ENCODE peak calls at places on chromosomes 12 and 14, in six cellular contexts. One of them, this sample, is unnamed.

GRCh38 chr12:131540138-131540623 is 170.7 kb upstream of the SFSWAP start:
- DNase-seq in A549: no peak
- DNase-seq in neural progenitor cell: no peak
- DNase-seq in colonic mucosa: no peak
- DNase-seq in IMR-90: no peak
- DNase-seq in tibial artery: no peak
- DNase-seq in this sample: no peak

GRCh38 chr14:100649173-100649519 is 61.9 kb upstream of the BEGAIN start:
- DNase-seq in A549: peak; percentile 33
- DNase-seq in neural progenitor cell: no peak
- DNase-seq in colonic mucosa: no peak
- DNase-seq in IMR-90: peak; percentile 78
- DNase-seq in tibial artery: no peak
- DNase-seq in this sample: no peak

GRCh38 chr12:95611676-95612309 is 60.5 kb upstream of the USP44 start:
- DNase-seq in A549: peak; percentile 46
- DNase-seq in neural progenitor cell: no peak
- DNase-seq in colonic mucosa: no peak
- DNase-seq in IMR-90: peak; percentile 74
- DNase-seq in tibial artery: no peak
- DNase-seq in this sample: no peak

GRCh38 chr12:26231930-26232329 is 36.6 kb downstream of the SSPN start:
- DNase-seq in A549: no peak
- DNase-seq in neural progenitor cell: no peak
- DNase-seq in colonic mucosa: no peak
- DNase-seq in IMR-90: no peak
- DNase-seq in tibial artery: no peak
- DNase-seq in this sample: no peak

GRCh38 chr14:54669759-54670630 is 103.1 kb downstream of the SAMD4A start:
- DNase-seq in A549: no peak
- DNase-seq in neural progenitor cell: no peak
- DNase-seq in colonic mucosa: no peak
- DNase-seq in IMR-90: peak; percentile 85
- DNase-seq in tibial artery: no peak
- DNase-seq in this sample: peak; percentile 34

GRCh38 chr14:104392001-104392395 is 187.6 kb upstream of the C14orf180 start:
- DNase-seq in A549: no peak
- DNase-seq in neural progenitor cell: no peak
- DNase-seq in colonic mucosa: peak; percentile 7
- DNase-seq in IMR-90: no peak
- DNase-seq in tibial artery: no peak
- DNase-seq in this sample: peak; percentile 15

GRCh38 chr14:29616922-29617321 is 310.7 kb downstream of the PRKD1 start:
- DNase-seq in A549: no peak
- DNase-seq in neural progenitor cell: no peak
- DNase-seq in colonic mucosa: no peak
- DNase-seq in IMR-90: no peak
- DNase-seq in tibial artery: no peak
- DNase-seq in this sample: no peak

GRCh38 chr12:117022465-117022864 is 76.8 kb downstream of the TESC start:
- DNase-seq in A549: no peak
- DNase-seq in neural progenitor cell: no peak
- DNase-seq in colonic mucosa: no peak
- DNase-seq in IMR-90: no peak
- DNase-seq in tibial artery: no peak
- DNase-seq in this sample: no peak

DNA sequence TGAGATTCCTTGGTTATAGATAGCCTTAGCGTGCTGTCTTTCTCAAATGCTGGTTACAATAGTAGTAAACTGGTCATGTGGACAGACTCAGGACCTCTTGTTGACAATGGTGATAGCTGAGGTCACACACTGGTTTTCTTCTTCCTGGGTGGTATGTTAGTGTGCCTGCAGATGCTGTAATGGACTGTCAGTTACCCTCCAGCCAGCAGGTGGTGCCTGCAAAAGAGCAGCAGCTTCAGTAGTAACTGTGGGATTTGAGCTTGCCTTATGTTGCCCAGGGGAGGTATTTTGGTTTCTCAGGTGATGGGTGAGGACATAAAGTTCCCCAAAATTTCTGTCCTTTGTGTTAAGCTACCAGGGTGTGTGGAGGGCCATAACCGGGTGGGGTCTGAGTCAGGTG is 33.7 kb upstream of the SCAF11 start:
- DNase-seq in A549: peak; percentile 4
- DNase-seq in neural progenitor cell: no peak
- DNase-seq in colonic mucosa: no peak
- DNase-seq in IMR-90: no peak
- DNase-seq in tibial artery: no peak
- DNase-seq in this sample: no peak
- H3K9me3 ChIP-seq in A549: peaks cover 39% of the 10 kb centered on the region
- H3K9me3 ChIP-seq in neural progenitor cell: peaks cover 10% of the 10 kb centered on the region
- H3K9me3 ChIP-seq in colonic mucosa: no peaks in the 10 kb centered on the region
- H3K9me3 ChIP-seq in IMR-90: peaks cover 17% of the 10 kb centered on the region
- H3K9me3 ChIP-seq in tibial artery: peaks cover 53% of the 10 kb centered on the region
- H3K9me3 ChIP-seq in this sample: peaks cover 8% of the 10 kb centered on the region

GRCh38 chr12:3130053-3130805 is 53.0 kb downstream of the TSPAN9 start:
- DNase-seq in A549: no peak
- DNase-seq in neural progenitor cell: no peak
- DNase-seq in colonic mucosa: no peak
- DNase-seq in IMR-90: peak; percentile 19
- DNase-seq in tibial artery: no peak
- DNase-seq in this sample: no peak
- H3K27ac ChIP-seq in A549: no peak overlapping the region
- H3K27ac ChIP-seq in neural progenitor cell: no peak overlapping the region
- H3K27ac ChIP-seq in colonic mucosa: no peak overlapping the region
- H3K27ac ChIP-seq in IMR-90: no peak overlapping the region
- H3K27ac ChIP-seq in tibial artery: peak overlapping the region; percentile 38
- H3K27ac ChIP-seq in this sample: no peak overlapping the region

GRCh38 chr12:133233993-133234564 is 1.6 kb downstream of the ANHX start:
- DNase-seq in A549: no peak
- DNase-seq in neural progenitor cell: no peak
- DNase-seq in colonic mucosa: no peak
- DNase-seq in IMR-90: no peak
- DNase-seq in tibial artery: no peak
- DNase-seq in this sample: no peak

GRCh38 chr12:133236144-133236543 is 467 bp upstream of the ANHX start:
- DNase-seq in A549: no peak
- DNase-seq in neural progenitor cell: no peak
- DNase-seq in colonic mucosa: no peak
- DNase-seq in IMR-90: no peak
- DNase-seq in tibial artery: no peak
- DNase-seq in this sample: no peak

GRCh38 chr12:133234971-133235370 is 706 bp downstream of the ANHX start:
- DNase-seq in A549: no peak
- DNase-seq in neural progenitor cell: no peak
- DNase-seq in colonic mucosa: no peak
- DNase-seq in IMR-90: no peak
- DNase-seq in tibial artery: no peak
- DNase-seq in this sample: no peak

GRCh38 chr12:133236556-133236955 is 879 bp upstream of the ANHX start:
- DNase-seq in A549: no peak
- DNase-seq in neural progenitor cell: no peak
- DNase-seq in colonic mucosa: no peak
- DNase-seq in IMR-90: no peak
- DNase-seq in tibial artery: no peak
- DNase-seq in this sample: no peak

DNA sequence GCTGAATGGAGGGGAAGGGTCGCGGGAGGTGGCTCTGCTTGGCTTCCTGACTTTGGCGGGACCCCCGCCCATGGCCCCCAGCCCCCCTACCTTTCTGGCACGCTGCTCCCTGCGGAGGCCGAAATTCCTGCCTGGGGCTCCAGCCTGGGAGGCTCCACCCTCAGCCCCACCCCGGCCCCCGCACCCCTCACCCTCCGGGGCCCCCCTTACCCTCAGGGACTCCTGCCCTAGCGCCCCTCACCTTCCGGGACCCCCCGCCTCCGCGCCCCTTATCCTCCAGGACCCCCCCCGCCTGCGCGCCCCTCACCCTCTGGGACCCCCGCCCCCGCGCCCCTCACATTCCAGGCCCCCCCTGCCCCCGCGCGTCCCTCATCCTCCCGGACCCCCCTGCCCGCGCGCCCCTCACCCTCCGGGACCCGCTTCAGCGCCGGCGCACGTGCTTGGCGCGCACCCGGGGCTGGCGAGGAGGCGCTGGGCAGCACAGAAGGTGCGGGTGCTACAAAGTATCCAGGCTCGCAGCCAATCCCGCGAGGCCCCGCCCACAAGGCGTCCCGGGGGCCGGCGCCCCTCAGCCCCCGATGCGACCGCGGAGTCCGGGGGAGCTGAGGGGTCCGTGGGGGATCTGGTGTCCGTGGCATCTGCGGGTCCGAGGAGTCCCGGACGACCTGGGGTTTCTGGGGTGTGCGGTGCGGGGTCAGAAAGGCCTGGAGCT is at the start of gene ANHX:
- DNase-seq in A549: no peak
- DNase-seq in neural progenitor cell: no peak
- DNase-seq in colonic mucosa: no peak
- DNase-seq in IMR-90: no peak
- DNase-seq in tibial artery: no peak
- DNase-seq in this sample: no peak
- H3K9me3 ChIP-seq in A549: peaks cover 70% of the 10 kb centered on the region
- H3K9me3 ChIP-seq in neural progenitor cell: peaks cover 4% of the 10 kb centered on the region
- H3K9me3 ChIP-seq in colonic mucosa: no peaks in the 10 kb centered on the region
- H3K9me3 ChIP-seq in IMR-90: peaks cover 54% of the 10 kb centered on the region
- H3K9me3 ChIP-seq in tibial artery: peaks cover 19% of the 10 kb centered on the region
- H3K9me3 ChIP-seq in this sample: no peaks in the 10 kb centered on the region

DNA sequence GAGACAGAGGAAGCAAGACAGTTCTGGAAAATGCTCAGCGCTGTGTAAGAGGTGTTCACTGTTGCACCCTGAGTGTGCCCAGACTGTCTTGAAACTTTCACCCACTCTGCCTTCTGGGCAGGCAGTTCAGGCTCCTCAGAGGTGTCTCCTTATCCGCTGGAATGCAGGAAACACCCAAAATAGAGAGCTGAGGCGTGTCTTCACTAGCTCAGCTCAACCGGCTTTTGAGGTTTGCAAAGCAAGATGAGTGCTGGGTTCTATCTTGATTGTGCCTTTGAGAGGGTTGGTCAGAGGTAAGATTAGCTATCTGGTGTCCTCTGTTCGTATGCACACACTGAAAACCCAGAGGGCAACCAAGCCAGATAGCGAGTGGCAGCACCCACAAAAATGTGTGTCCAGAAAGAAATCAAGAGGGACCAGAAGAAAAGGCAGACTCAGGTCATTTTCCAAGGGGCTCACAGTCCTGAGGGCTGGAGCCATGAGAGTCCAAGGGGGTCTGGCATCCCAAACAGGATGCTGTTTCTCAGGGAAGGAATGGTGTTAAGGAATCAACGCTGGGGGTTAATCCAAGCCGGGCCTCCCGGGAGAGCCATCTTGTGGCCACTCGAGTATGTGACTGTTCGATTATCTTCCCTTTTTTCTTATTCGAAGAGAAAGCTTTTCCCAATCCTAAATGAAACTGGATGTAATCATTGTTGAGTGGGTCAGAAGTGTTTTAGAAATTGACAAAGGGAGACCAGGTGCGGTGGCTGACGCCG is 47.1 kb downstream of the TBX3 start:
- DNase-seq in A549: peak; percentile 48
- DNase-seq in neural progenitor cell: peak; percentile 58
- DNase-seq in colonic mucosa: no peak
- DNase-seq in IMR-90: peak; percentile 19
- DNase-seq in tibial artery: no peak
- DNase-seq in this sample: no peak
- H3K27ac ChIP-seq in A549: peak overlapping the region; percentile 76
- H3K27ac ChIP-seq in neural progenitor cell: no peak overlapping the region
- H3K27ac ChIP-seq in colonic mucosa: no peak overlapping the region
- H3K27ac ChIP-seq in IMR-90: no peak overlapping the region
- H3K27ac ChIP-seq in tibial artery: no peak overlapping the region
- H3K27ac ChIP-seq in this sample: no peak overlapping the region

GRCh38 chr12:24929953-24930352 is 18.9 kb downstream of the BCAT1 start:
- DNase-seq in A549: no peak
- DNase-seq in neural progenitor cell: no peak
- DNase-seq in colonic mucosa: no peak
- DNase-seq in IMR-90: no peak
- DNase-seq in tibial artery: no peak
- DNase-seq in this sample: no peak
- H3K9me3 ChIP-seq in A549: no peaks in the 10 kb centered on the region
- H3K9me3 ChIP-seq in neural progenitor cell: no peaks in the 10 kb centered on the region
- H3K9me3 ChIP-seq in colonic mucosa: no peaks in the 10 kb centered on the region
- H3K9me3 ChIP-seq in IMR-90: no peaks in the 10 kb centered on the region
- H3K9me3 ChIP-seq in tibial artery: no peaks in the 10 kb centered on the region
- H3K9me3 ChIP-seq in this sample: no peaks in the 10 kb centered on the region

DNA sequence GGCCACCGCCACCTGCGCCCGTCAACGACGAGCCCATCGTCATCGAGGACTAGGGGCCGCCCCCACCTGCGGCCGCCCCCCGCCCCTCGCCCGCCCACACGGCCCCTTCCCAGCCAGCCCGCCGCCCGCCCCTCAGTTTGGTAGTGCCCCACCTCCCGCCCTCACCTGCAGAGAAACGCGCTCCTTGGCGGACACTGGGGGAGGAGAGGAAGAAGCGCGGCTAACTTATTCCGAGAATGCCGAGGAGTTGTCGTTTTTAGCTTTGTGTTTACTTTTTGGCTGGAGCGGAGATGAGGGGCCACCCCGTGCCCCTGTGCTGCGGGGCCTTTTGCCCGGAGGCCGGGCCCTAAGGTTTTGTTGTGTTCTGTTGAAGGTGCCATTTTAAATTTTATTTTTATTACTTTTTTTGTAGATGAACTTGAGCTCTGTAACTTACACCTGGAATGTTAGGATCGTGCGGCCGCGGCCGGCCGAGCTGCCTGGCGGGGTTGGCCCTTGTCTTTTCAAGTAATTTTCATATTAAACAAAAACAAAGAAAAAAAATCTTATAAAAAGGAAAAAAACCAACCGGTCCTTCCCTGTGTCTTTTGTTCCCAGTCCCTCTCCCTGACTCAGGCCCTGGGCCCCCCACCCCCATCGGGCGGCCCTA is 4.3 kb upstream of the CRIP2 start:
- DNase-seq in A549: no peak
- DNase-seq in neural progenitor cell: no peak
- DNase-seq in colonic mucosa: no peak
- DNase-seq in IMR-90: no peak
- DNase-seq in tibial artery: no peak
- DNase-seq in this sample: no peak
- H3K27ac ChIP-seq in A549: peak overlapping the region; percentile 97
- H3K27ac ChIP-seq in neural progenitor cell: peak overlapping the region; percentile 46
- H3K27ac ChIP-seq in colonic mucosa: no peak overlapping the region
- H3K27ac ChIP-seq in IMR-90: no peak overlapping the region
- H3K27ac ChIP-seq in tibial artery: peak overlapping the region; percentile 97
- H3K27ac ChIP-seq in this sample: no peak overlapping the region

GRCh38 chr12:12474471-12474928 is 88.2 kb downstream of the DUSP16 start:
- DNase-seq in A549: no peak
- DNase-seq in neural progenitor cell: no peak
- DNase-seq in colonic mucosa: no peak
- DNase-seq in IMR-90: no peak
- DNase-seq in tibial artery: no peak
- DNase-seq in this sample: peak; percentile 68
- H3K9me3 ChIP-seq in A549: no peaks in the 10 kb centered on the region
- H3K9me3 ChIP-seq in neural progenitor cell: no peaks in the 10 kb centered on the region
- H3K9me3 ChIP-seq in colonic mucosa: no peaks in the 10 kb centered on the region
- H3K9me3 ChIP-seq in IMR-90: no peaks in the 10 kb centered on the region
- H3K9me3 ChIP-seq in tibial artery: no peaks in the 10 kb centered on the region
- H3K9me3 ChIP-seq in this sample: no peaks in the 10 kb centered on the region

GRCh38 chr14:32255855-32256254 is 52.8 kb upstream of the RNU6-8 start:
- DNase-seq in A549: no peak
- DNase-seq in neural progenitor cell: no peak
- DNase-seq in colonic mucosa: no peak
- DNase-seq in IMR-90: no peak
- DNase-seq in tibial artery: no peak
- DNase-seq in this sample: no peak
- H3K27ac ChIP-seq in A549: peak overlapping the region; percentile 15
- H3K27ac ChIP-seq in neural progenitor cell: peak overlapping the region; percentile 56
- H3K27ac ChIP-seq in colonic mucosa: no peak overlapping the region
- H3K27ac ChIP-seq in IMR-90: no peak overlapping the region
- H3K27ac ChIP-seq in tibial artery: peak overlapping the region; percentile 80
- H3K27ac ChIP-seq in this sample: no peak overlapping the region

This sample was measured in CD4-positive, alpha-beta memory T cell.